ENCODE peak calls at places on chromosomes 2 and 18, in four cellular contexts. U is neural progenitor cell, O is left ventricle myocardium inferior, A is suprapubic skin. Z is an unnamed sample.
A peak's percentile ranks its signal among the peaks of the same experiment; 100 is the strongest.

GRCh38 chr18:11392974-11393373 is 216.4 kb upstream of the SLC35G4 start:
- DNase-seq in U (no peak), O (no peak), A (no peak), Z (no peak)

GRCh38 chr2:191878576-191879298 is 31.8 kb upstream of the CAVIN2 start:
- DNase-seq in U (no peak), O (no peak), A (no peak), Z (peak; percentile 83)

GRCh38 chr2:205924676-205925075 is 161.3 kb downstream of the INO80D start:
- DNase-seq in U (no peak), O (no peak), A (no peak), Z (no peak)

GRCh38 chr2:133458280-133458679 is 110.0 kb downstream of the NCKAP5 start:
- DNase-seq in U (no peak), O (no peak), A (no peak), Z (no peak)

GRCh38 chr2:122340246-122340645 is 584.8 kb downstream of the TSN start:
- DNase-seq in U (no peak), O (no peak), A (no peak), Z (no peak)

GRCh38 chr2:181891966-181892794 is 650 bp downstream of the ITPRID2 start:
- DNase-seq in U (peak; percentile 80), O (peak; percentile 77), A (peak; percentile 88), Z (no peak)

GRCh38 chr2:154832711-154833110 is 134.2 kb downstream of the KCNJ3 start:
- DNase-seq in U (no peak), O (no peak), A (no peak), Z (no peak)

GRCh38 chr2:65025453-65026128 is 30.6 kb upstream of the CEP68 start:
- DNase-seq in U (no peak), O (no peak), A (no peak), Z (no peak)

GRCh38 chr2:147438897-147439296 is 405.9 kb upstream of the ACVR2A start:
- DNase-seq in U (no peak), O (no peak), A (no peak), Z (no peak)

GRCh38 chr18:47100214-47100831 is 50.0 kb downstream of the HDHD2 start:
- DNase-seq in U (peak; percentile 67), O (peak; percentile 16), A (peak; percentile 61), Z (peak; percentile 12)

GRCh38 chr2:149819356-149819957 is 231.9 kb upstream of the MMADHC start:
- DNase-seq in U (no peak), O (no peak), A (no peak), Z (no peak)

GRCh38 chr2:73575280-73575679 is 66.9 kb downstream of the NAT8 start:
- DNase-seq in U (no peak), O (no peak), A (no peak), Z (no peak)

GRCh38 chr2:97748397-97748796 is 35.0 kb downstream of the ZAP70 start:
- DNase-seq in U (peak; percentile 75), O (peak; percentile 47), A (no peak), Z (no peak)

GRCh38 chr2:170887496-170888265 is 41.4 kb upstream of the GORASP2 start:
- DNase-seq in U (no peak), O (no peak), A (no peak), Z (no peak)

GRCh38 chr2:177245010-177245422 is 19.5 kb downstream of the NFE2L2 start:
- DNase-seq in U (no peak), O (no peak), A (no peak), Z (no peak)

GRCh38 chr18:44855681-44856080 is 175.0 kb downstream of the SETBP1 start:
- DNase-seq in U (no peak), O (no peak), A (no peak), Z (no peak)

GRCh38 chr2:196486145-196486544 is 153.4 kb upstream of the CCDC150 start:
- DNase-seq in U (no peak), O (no peak), A (no peak), Z (no peak)

GRCh38 chr2:11573418-11574175 is 39.8 kb downstream of the GREB1 start:
- DNase-seq in U (no peak), O (no peak), A (no peak), Z (no peak)

GRCh38 chr2:105934467-105934866 is 189.8 kb downstream of the NCK2 start:
- DNase-seq in U (no peak), O (no peak), A (no peak), Z (no peak)

GRCh38 chr2:136860443-136860958 is 95.2 kb downstream of the THSD7B start:
- DNase-seq in U (no peak), O (no peak), A (no peak), Z (no peak)

GRCh38 chr2:70607121-70607551 is 53.5 kb upstream of the TGFA start:
- DNase-seq in U (no peak), O (no peak), A (no peak), Z (no peak)

GRCh38 chr2:222739939-222740338 is 68.5 kb downstream of the MOGAT1 start:
- DNase-seq in U (no peak), O (no peak), A (no peak), Z (no peak)

GRCh38 chr2:169662744-169663143 is 31.5 kb downstream of the CFAP210 start:
- DNase-seq in U (no peak), O (no peak), A (no peak), Z (no peak)

GRCh38 chr2:28544915-28545589 is 49.2 kb downstream of the PLB1 start:
- DNase-seq in U (no peak), O (no peak), A (no peak), Z (no peak)

GRCh38 chr18:9539283-9539682 is 64.0 kb downstream of the RALBP1 start:
- DNase-seq in U (no peak), O (no peak), A (no peak), Z (no peak)

GRCh38 chr2:200338692-200339091 is 32.2 kb downstream of the SPATS2L start:
- DNase-seq in U (no peak), O (no peak), A (no peak), Z (no peak)

GRCh38 chr2:152647417-152648010 is 69.7 kb downstream of the PRPF40A start:
- DNase-seq in U (peak; percentile 45), O (peak; percentile 63), A (peak; percentile 71), Z (no peak)

GRCh38 chr2:2846379-2847130 is 515.5 kb upstream of the MYT1L start:
- DNase-seq in U (no peak), O (peak; percentile 62), A (no peak), Z (no peak)

GRCh38 chr2:196381464-196381863 is 210.1 kb upstream of the STK17B start:
- DNase-seq in U (no peak), O (no peak), A (no peak), Z (no peak)

GRCh38 chr2:173770936-173771678 is 194.1 kb downstream of the SP3 start:
- DNase-seq in U (peak; percentile 61), O (no peak), A (no peak), Z (no peak)

GRCh38 chr2:238150686-238151085 is 8.1 kb upstream of the ERFE start:
- DNase-seq in U (no peak), O (no peak), A (no peak), Z (no peak)

GRCh38 chr2:15636972-15637785 is 45.5 kb downstream of the DDX1 start:
- DNase-seq in U (peak; percentile 85), O (peak; percentile 63), A (no peak), Z (no peak)

GRCh38 chr2:43115884-43116283 is 110.5 kb downstream of the ZFP36L2 start:
- DNase-seq in U (no peak), O (no peak), A (peak; percentile 7), Z (no peak)

GRCh38 chr18:65349635-65350034 is 401.2 kb upstream of the CDH7 start:
- DNase-seq in U (no peak), O (no peak), A (no peak), Z (no peak)

DNA sequence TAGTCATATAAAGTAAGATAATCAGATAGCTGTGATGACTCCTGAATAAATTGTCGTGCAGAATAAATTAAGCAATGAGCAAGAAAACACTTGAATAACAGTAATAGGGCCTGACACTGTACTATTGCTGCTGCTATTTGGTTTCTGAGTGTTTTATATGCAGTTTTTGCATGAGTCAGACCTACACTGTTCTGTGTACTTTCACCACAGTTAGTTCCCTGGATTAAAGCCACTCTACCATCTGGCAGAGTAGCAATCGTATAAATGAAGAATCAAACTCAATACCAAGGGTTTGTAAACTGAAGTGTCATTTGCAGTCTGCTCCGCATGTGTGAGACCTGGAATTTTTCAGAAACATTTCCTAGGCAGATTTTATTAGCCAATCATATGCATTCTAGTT is 398.6 kb upstream of the CDH7 start:
- DNase-seq in U (no peak), O (no peak), A (no peak), Z (no peak)
- H3K36me3 ChIP-seq in U (no peaks in the 10 kb centered on the region), O (no peaks in the 10 kb centered on the region), A (no peaks in the 10 kb centered on the region), Z (no peaks in the 10 kb centered on the region)

DNA sequence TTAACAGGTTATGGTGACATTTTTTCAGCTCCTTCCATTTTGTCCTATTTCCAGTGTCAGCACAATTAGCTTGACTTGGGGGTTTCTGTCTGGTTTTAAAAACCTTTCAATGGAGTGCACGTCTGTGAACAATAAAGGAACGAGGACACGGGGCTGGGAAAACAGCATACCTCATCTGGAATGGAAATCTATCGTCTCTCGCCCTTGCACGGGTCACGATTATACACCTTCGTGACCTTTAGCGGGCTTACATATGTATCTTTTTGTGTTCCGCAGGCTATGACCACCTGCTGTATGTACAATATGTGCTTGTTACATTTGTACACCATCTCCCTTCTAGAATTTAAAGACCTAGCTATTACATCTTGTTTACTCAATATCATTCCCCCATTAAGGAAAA is 2.3 kb upstream of the ZNF532 start:
- DNase-seq in U (peak; percentile 47), O (no peak), A (no peak), Z (no peak)
- H3K4me3 ChIP-seq in U (peak overlapping the region; percentile 71), O (peak overlapping the region; percentile 73), A (peak overlapping the region; percentile 64), Z (no peak overlapping the region)

GRCh38 chr18:79933765-79934164 is 17.7 kb downstream of the SLC66A2 start:
- DNase-seq in U (peak; percentile 36), O (no peak), A (peak; percentile 26), Z (no peak)

GRCh38 chr18:79934311-79935097 is 16.9 kb downstream of the SLC66A2 start:
- DNase-seq in U (no peak), O (peak; percentile 65), A (peak; percentile 47), Z (no peak)

GRCh38 chr18:79935925-79936324 is 15.5 kb downstream of the SLC66A2 start:
- DNase-seq in U (no peak), O (no peak), A (peak; percentile 35), Z (no peak)

GRCh38 chr18:79935499-79935898 is 16.0 kb downstream of the SLC66A2 start:
- DNase-seq in U (no peak), O (no peak), A (peak; percentile 52), Z (no peak)

GRCh38 chr18:79935098-79935480 is 16.4 kb downstream of the SLC66A2 start:
- DNase-seq in U (no peak), O (no peak), A (peak; percentile 9), Z (no peak)
- H3K36me3 ChIP-seq in U (no peaks in the 10 kb centered on the region), O (peaks cover 65% of the 10 kb centered on the region), A (peaks cover 60% of the 10 kb centered on the region), Z (peaks cover 1% of the 10 kb centered on the region)

GRCh38 chr2:242046184-242046826 is 176.8 kb downstream of the RTP5 start:
- DNase-seq in U (peak; percentile 41), O (no peak), A (no peak), Z (no peak)

GRCh38 chr2:242048479-242048878 is 178.9 kb downstream of the RTP5 start:
- DNase-seq in U (no peak), O (no peak), A (no peak), Z (no peak)

GRCh38 chr2:242044206-242044590 is 174.7 kb downstream of the RTP5 start:
- DNase-seq in U (no peak), O (no peak), A (no peak), Z (no peak)

GRCh38 chr2:242051440-242051839 is 181.9 kb downstream of the RTP5 start:
- DNase-seq in U (no peak), O (no peak), A (no peak), Z (no peak)

GRCh38 chr2:242047963-242048362 is 178.4 kb downstream of the RTP5 start:
- DNase-seq in U (no peak), O (no peak), A (no peak), Z (no peak)
- H3K4me3 ChIP-seq in U (no peak overlapping the region), O (no peak overlapping the region), A (no peak overlapping the region), Z (no peak overlapping the region)

Z was measured in kidney epithelial cell.